ENCODE peak calls at places on chromosome 11, in eight cellular contexts. U is stomach, T is neural progenitor cell, G is K562, O is hepatocyte, X is heart right ventricle, A is uterus, Q is IMR-90. W is an unnamed sample. For H3K4me1, the result is how much of the 10 kb centered on the place peaks cover.

GRCh38 chr11:119195680-119196079 is 10.4 kb downstream of the NHERF4 start:
- DNase-seq in G (peak), O (peak), X (no peak), Q (peak), T (peak), A (no peak), U (peak), W (peak)

GRCh38 chr11:10908215-10908990 is 50.5 kb upstream of the ZBED5 start:
- DNase-seq in T (no peak), X (no peak), G (no peak), O (peak), Q (peak), U (no peak), A (peak), W (peak)

GRCh38 chr11:63920126-63920869 is 3.3 kb upstream of the RCOR2 start:
- DNase-seq in Q (no peak), U (peak), O (peak), T (peak), X (peak), A (no peak), G (no peak), W (no peak)

GRCh38 chr11:26944866-26945664 is 48.8 kb upstream of the FIBIN start:
- DNase-seq in Q (peak), T (no peak), X (no peak), A (no peak), O (no peak), U (no peak), G (no peak), W (peak)

GRCh38 chr11:132977746-132978145 is 554.6 kb downstream of the OPCML start:
- DNase-seq in U (no peak), X (no peak), G (no peak), T (no peak), O (no peak), A (no peak), Q (no peak), W (no peak)

GRCh38 chr11:613369-613968 is 2.3 kb downstream of the IRF7 start:
- DNase-seq in Q (no peak), U (peak), A (no peak), G (peak), O (peak), T (peak), X (peak), W (peak)

GRCh38 chr11:36300651-36301050 is 4.6 kb downstream of the PRR5L start:
- DNase-seq in Q (peak), U (peak), G (no peak), T (no peak), X (peak), A (peak), O (peak), W (no peak)

GRCh38 chr11:117883063-117883462 is 6.6 kb upstream of the FXYD6 start:
- DNase-seq in X (no peak), U (no peak), A (no peak), G (no peak), O (no peak), Q (no peak), T (no peak), W (no peak)

GRCh38 chr11:35412285-35412684 is 7.1 kb downstream of the SLC1A2 start:
- DNase-seq in G (peak), U (no peak), T (peak), X (no peak), A (no peak), O (no peak), Q (peak), W (peak)

GRCh38 chr11:122656073-122656630 is 630 bp downstream of the UBASH3B start:
- DNase-seq in T (peak), X (peak), U (peak), A (peak), O (peak), Q (peak), G (peak), W (peak)

GRCh38 chr11:6608726-6609501 is 3.1 kb downstream of the TAF10 start:
- DNase-seq in A (peak), X (peak), T (no peak), O (no peak), U (no peak), G (no peak), Q (no peak), W (no peak)

GRCh38 chr11:110250168-110250567 is 46.2 kb downstream of the RDX start:
- DNase-seq in T (no peak), A (no peak), U (no peak), G (no peak), O (no peak), Q (no peak), X (no peak), W (no peak)

GRCh38 chr11:128288368-128288767 is 299.0 kb downstream of the ETS1 start:
- DNase-seq in T (no peak), O (no peak), G (no peak), X (no peak), Q (peak), A (no peak), U (no peak), W (no peak)

GRCh38 chr11:63602296-63602695 is 11.9 kb downstream of the PLAAT3 start:
- DNase-seq in X (peak), Q (peak), O (no peak), T (no peak), U (no peak), G (no peak), A (peak), W (no peak)

GRCh38 chr11:61119055-61119454 is 16.8 kb downstream of the CD5 start:
- DNase-seq in G (no peak), Q (no peak), T (no peak), X (no peak), O (no peak), A (no peak), U (no peak), W (no peak)

GRCh38 chr11:8285228-8285627 is 21.6 kb upstream of the LMO1 start:
- DNase-seq in Q (no peak), T (peak), X (no peak), G (no peak), O (no peak), A (no peak), U (no peak), W (no peak)

GRCh38 chr11:19790831-19791552 is 78.4 kb downstream of the NAV2 start:
- DNase-seq in G (no peak), O (no peak), A (no peak), U (no peak), X (no peak), T (no peak), Q (no peak), W (no peak)

GRCh38 chr11:95145430-95146063 is 55.9 kb downstream of the ENDOD1 start:
- DNase-seq in X (no peak), O (no peak), T (no peak), A (no peak), U (no peak), Q (no peak), G (no peak), W (no peak)

GRCh38 chr11:122633219-122633829 is 22.2 kb upstream of the UBASH3B start:
- DNase-seq in T (peak), X (peak), G (no peak), U (no peak), Q (peak), O (peak), A (no peak), W (peak)

GRCh38 chr11:97995874-97996273 is 1024.9 kb upstream of the CNTN5 start:
- DNase-seq in X (no peak), Q (no peak), O (no peak), G (no peak), A (no peak), T (peak), U (no peak), W (no peak)

GRCh38 chr11:23569547-23569946 is 709.3 kb upstream of the CCDC179 start:
- DNase-seq in X (no peak), Q (no peak), G (no peak), U (no peak), O (no peak), T (no peak), A (no peak), W (no peak)
- H3K4me1 ChIP-seq in X (under half), Q (under half), G (under half), U (under half), O (under half), T (under half), A (under half), W (under half)

GRCh38 chr11:102306048-102306575 is 11.2 kb upstream of the BIRC3 start:
- DNase-seq in O (peak), U (peak), T (no peak), G (no peak), Q (no peak), X (no peak), A (no peak), W (no peak)

GRCh38 chr11:102306817-102307814 is 10.2 kb upstream of the BIRC3 start:
- DNase-seq in G (no peak), Q (no peak), U (no peak), A (no peak), T (no peak), X (no peak), O (no peak), W (peak)

GRCh38 chr11:102312656-102313055 is 4.6 kb upstream of the BIRC3 start:
- DNase-seq in X (no peak), A (no peak), U (no peak), T (no peak), Q (peak), G (no peak), O (no peak), W (no peak)

GRCh38 chr11:102313225-102313940 is 3.9 kb upstream of the BIRC3 start:
- DNase-seq in O (no peak), G (no peak), X (no peak), A (no peak), T (no peak), Q (no peak), U (no peak), W (no peak)

DNA sequence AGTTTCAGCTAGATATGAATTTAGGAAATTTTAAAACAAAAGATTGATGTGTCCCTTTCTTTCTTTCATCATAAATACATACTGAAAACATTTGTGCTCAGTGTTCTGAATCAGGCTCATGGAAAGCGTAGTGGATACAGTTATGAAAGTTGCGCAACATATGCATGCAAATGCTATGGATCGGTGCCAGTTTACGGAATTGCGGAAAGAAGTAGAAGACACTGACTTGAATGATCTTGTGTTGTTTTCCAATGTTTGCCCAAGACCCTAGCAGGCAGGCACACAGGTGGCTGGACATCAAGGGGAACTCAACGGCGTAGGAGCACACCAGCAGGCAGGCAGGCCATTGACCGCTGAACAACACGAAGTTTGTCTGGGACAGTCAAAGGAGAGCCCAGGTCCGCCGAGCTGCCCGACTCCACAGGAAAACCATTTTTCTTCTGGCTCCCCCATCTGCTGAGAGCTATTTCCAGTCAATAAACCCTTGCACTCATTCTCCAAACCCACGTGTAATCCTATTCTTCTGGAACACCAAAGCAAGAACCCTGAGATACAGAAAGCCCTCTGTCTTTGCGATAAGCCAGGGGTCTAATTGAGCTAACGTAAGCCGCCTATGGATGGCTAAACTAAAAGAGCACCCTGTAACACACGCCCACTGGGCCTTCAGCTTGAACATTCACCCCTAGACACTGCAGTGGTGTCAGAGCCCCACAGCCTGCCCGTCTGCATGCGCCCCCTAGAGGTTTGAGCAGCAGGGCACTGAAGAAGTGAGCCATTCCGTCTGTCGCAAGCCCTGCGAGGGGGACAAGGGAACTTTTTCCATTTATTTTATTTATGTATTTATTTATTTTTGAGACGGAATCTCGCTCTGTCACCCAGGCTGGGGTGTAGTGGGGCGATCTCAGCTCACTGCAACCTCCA is 7.4 kb upstream of the BIRC3 start:
- DNase-seq in X (no peak), T (peak), Q (no peak), A (no peak), G (no peak), U (no peak), O (no peak), W (peak)
- TF ChIP-seq CTCF in X (no peak), T (peak), Q (no peak), A (no peak), G (peak), U (no peak), O (no peak), W (peak)

DNA sequence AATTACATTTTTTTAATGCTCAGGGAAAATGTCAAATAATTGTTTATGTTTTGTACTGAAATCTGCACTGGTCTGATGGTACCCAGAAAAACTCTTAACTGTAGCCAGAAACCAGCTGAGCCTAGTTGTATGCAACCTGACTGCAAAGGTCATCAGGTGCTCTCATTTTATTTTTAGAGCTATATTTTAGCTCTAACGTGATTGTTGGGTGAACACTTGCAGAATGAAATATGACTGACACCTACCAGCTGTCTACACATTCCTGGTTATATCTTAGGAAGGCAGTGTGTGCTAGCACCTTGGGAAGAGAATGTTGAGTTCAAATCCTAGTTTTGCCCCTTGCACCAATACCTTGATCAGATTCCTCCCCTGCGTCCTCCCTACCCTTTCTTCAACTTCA is 23.6 kb downstream of the PTPRJ start:
- DNase-seq in Q (no peak), G (no peak), T (no peak), A (no peak), O (no peak), X (no peak), U (no peak), W (no peak)
- H3K4me3 ChIP-seq in Q (no peak), G (no peak), T (no peak), A (no peak), O (no peak), X (no peak), U (no peak), W (no peak)

GRCh38 chr11:71433648-71434450 is 14.3 kb downstream of the DHCR7 start:
- DNase-seq in U (peak), A (no peak), O (peak), T (no peak), G (no peak), Q (no peak), X (no peak), W (no peak)
- H3K4me1 ChIP-seq in U (under half), A (under half), O (under half), T (under half), G (under half), Q (under half), X (under half), W (under half)

GRCh38 chr11:12087075-12087775 is 23.2 kb upstream of the MICAL2 start:
- DNase-seq in O (no peak), X (no peak), G (peak), T (no peak), A (no peak), U (no peak), Q (peak), W (no peak)
- TF ChIP-seq CTCF in O (no peak), X (no peak), G (no peak), T (no peak), A (no peak), U (no peak), Q (peak), W (no peak)

GRCh38 chr11:47247502-47247901 is 1.1 kb downstream of the ACP2 start:
- DNase-seq in O (no peak), T (no peak), A (no peak), U (no peak), G (no peak), Q (no peak), X (no peak), W (no peak)
- H3K4me3 ChIP-seq in O (no peak), T (peak), A (no peak), U (peak), G (peak), Q (no peak), X (peak), W (peak)

GRCh38 chr11:100682247-100682969 is 4.7 kb upstream of the ARHGAP42 start:
- DNase-seq in X (no peak), T (no peak), A (no peak), Q (peak), O (peak), G (no peak), U (no peak), W (peak)
- H3K4me1 ChIP-seq in X (under half), T (under half), A (under half), Q (under half), O (under half), G (under half), U (under half), W (under half)

GRCh38 chr11:66529655-66530054 is 16.2 kb downstream of the ZDHHC24 start:
- DNase-seq in O (no peak), A (no peak), Q (no peak), U (no peak), X (no peak), T (no peak), G (no peak), W (no peak)
- TF ChIP-seq CTCF in O (no peak), A (no peak), Q (no peak), U (no peak), X (no peak), T (no peak), G (no peak), W (no peak)

W was measured in A673.